ENCODE peak calls at places on chromosomes 12 and 14, in four cellular contexts. T is Calu3, U is cardiac muscle cell, H is spleen. F is an unnamed sample.

GRCh38 chr12:121494093-121494787 is 86.6 kb downstream of the KDM2B start:
- DNase-seq in U (peak), T (peak), H (peak), F (peak)

GRCh38 chr12:2959508-2960431 is 573 bp downstream of the TEAD4 start:
- DNase-seq in H (peak), U (peak), T (peak), F (peak)

GRCh38 chr14:104747876-104748275 is 5.1 kb upstream of the SIVA1 start:
- DNase-seq in H (peak), U (no peak), T (no peak), F (no peak)

GRCh38 chr12:76028649-76029277 is 2.8 kb downstream of the PHLDA1 start:
- DNase-seq in H (no peak), T (no peak), U (no peak), F (no peak)

GRCh38 chr14:61329478-61330051 is 8.2 kb downstream of the PRKCH start:
- DNase-seq in T (no peak), H (no peak), U (no peak), F (no peak)

GRCh38 chr12:29639893-29640495 is 142.5 kb upstream of the OVCH1 start:
- DNase-seq in T (no peak), H (no peak), U (no peak), F (no peak)

GRCh38 chr14:61433169-61433568 is 111.8 kb downstream of the PRKCH start:
- DNase-seq in U (no peak), T (no peak), H (no peak), F (no peak)

GRCh38 chr12:71460318-71460717 is 20.7 kb downstream of the LGR5 start:
- DNase-seq in T (no peak), H (no peak), U (no peak), F (no peak)

GRCh38 chr14:24095196-24096068 is 1.3 kb downstream of the PCK2 start:
- DNase-seq in H (peak), T (peak), U (peak), F (peak)

GRCh38 chr12:77122236-77122635 is 56.9 kb upstream of the E2F7 start:
- DNase-seq in U (no peak), H (no peak), T (peak), F (peak)

GRCh38 chr12:130620281-130620680 is 95.8 kb downstream of the RIMBP2 start:
- DNase-seq in U (no peak), H (no peak), T (no peak), F (no peak)

GRCh38 chr14:77026930-77027537 is 1.5 kb downstream of the IRF2BPL start:
- DNase-seq in U (peak), T (peak), H (peak), F (peak)

GRCh38 chr12:56723352-56723751 is 1.7 kb downstream of the NACA start:
- DNase-seq in T (no peak), U (no peak), H (no peak), F (no peak)

GRCh38 chr14:68866991-68867533 is 74.2 kb upstream of the ZFP36L1 start:
- DNase-seq in U (no peak), T (no peak), H (no peak), F (no peak)

GRCh38 chr14:103859416-103860202 is 12.2 kb upstream of the PPP1R13B start:
- DNase-seq in U (no peak), T (no peak), H (peak), F (no peak)